ENCODE peak calls at places on chromosome 9, in five cellular contexts. One of them, this sample, is unnamed.

GRCh38 chr9:73172811-73173210 is 21.1 kb downstream of the ANXA1 start:
- DNase-seq in A549: peak
- DNase-seq in GM23248: no peak
- DNase-seq in neuronal stem cell: no peak
- DNase-seq in HCT116: no peak
- DNase-seq in this sample: no peak

GRCh38 chr9:126482361-126483044 is 131.2 kb upstream of the LMX1B start:
- DNase-seq in A549: no peak
- DNase-seq in GM23248: peak
- DNase-seq in neuronal stem cell: peak
- DNase-seq in HCT116: no peak
- DNase-seq in this sample: peak

GRCh38 chr9:115999498-115999897 is 154.1 kb upstream of the PAPPA start:
- DNase-seq in A549: peak
- DNase-seq in GM23248: peak
- DNase-seq in neuronal stem cell: no peak
- DNase-seq in HCT116: no peak
- DNase-seq in this sample: no peak

GRCh38 chr9:2267171-2267740 is 252.1 kb downstream of the SMARCA2 start:
- DNase-seq in A549: no peak
- DNase-seq in GM23248: peak
- DNase-seq in neuronal stem cell: no peak
- DNase-seq in HCT116: no peak
- DNase-seq in this sample: no peak

GRCh38 chr9:124334568-124335319 is 77.0 kb downstream of the NEK6 start:
- DNase-seq in A549: no peak
- DNase-seq in GM23248: no peak
- DNase-seq in neuronal stem cell: no peak
- DNase-seq in HCT116: no peak
- DNase-seq in this sample: no peak

GRCh38 chr9:96651626-96652025 is 3.5 kb downstream of the PRXL2C start:
- DNase-seq in A549: peak
- DNase-seq in GM23248: peak
- DNase-seq in neuronal stem cell: no peak
- DNase-seq in HCT116: no peak
- DNase-seq in this sample: no peak

GRCh38 chr9:88828018-88828417 is 163.2 kb upstream of the S1PR3 start:
- DNase-seq in A549: no peak
- DNase-seq in GM23248: no peak
- DNase-seq in neuronal stem cell: no peak
- DNase-seq in HCT116: no peak
- DNase-seq in this sample: no peak

GRCh38 chr9:96159596-96159995 is 142.4 kb downstream of the HSD17B3 start:
- DNase-seq in A549: no peak
- DNase-seq in GM23248: no peak
- DNase-seq in neuronal stem cell: no peak
- DNase-seq in HCT116: no peak
- DNase-seq in this sample: no peak

GRCh38 chr9:110058304-110058953 is 149.5 kb downstream of the C9orf152 start:
- DNase-seq in A549: peak
- DNase-seq in GM23248: no peak
- DNase-seq in neuronal stem cell: no peak
- DNase-seq in HCT116: peak
- DNase-seq in this sample: peak

GRCh38 chr9:77257275-77257674 is 79.9 kb downstream of the VPS13A start:
- DNase-seq in A549: no peak
- DNase-seq in GM23248: no peak
- DNase-seq in neuronal stem cell: no peak
- DNase-seq in HCT116: no peak
- DNase-seq in this sample: no peak

DNA sequence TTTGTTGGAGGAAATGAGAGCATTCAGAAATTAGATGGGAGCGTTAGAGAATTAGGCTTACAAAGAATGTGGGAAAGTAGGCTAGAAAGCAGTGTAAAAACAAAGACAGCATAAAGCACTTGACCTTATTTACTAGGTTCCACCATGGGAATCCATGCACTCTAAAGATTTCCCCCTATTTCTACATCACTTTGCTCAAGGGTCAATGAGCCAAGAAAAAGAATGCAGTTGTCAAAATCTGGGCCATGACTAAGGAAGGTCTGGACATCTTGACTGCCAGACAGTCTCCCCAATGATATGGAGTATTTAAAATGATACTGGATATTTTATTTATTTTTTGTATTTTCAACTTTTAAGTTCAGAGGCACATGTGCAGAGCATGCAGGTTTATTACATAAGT is 3.4 kb downstream of the TLR4 start:
- DNase-seq in A549: no peak
- DNase-seq in GM23248: no peak
- DNase-seq in neuronal stem cell: no peak
- DNase-seq in HCT116: no peak
- DNase-seq in this sample: no peak
- H3K27ac ChIP-seq in A549: no peak
- H3K27ac ChIP-seq in GM23248: no peak
- H3K27ac ChIP-seq in neuronal stem cell: no peak
- H3K27ac ChIP-seq in HCT116: no peak
- H3K27ac ChIP-seq in this sample: no peak

DNA sequence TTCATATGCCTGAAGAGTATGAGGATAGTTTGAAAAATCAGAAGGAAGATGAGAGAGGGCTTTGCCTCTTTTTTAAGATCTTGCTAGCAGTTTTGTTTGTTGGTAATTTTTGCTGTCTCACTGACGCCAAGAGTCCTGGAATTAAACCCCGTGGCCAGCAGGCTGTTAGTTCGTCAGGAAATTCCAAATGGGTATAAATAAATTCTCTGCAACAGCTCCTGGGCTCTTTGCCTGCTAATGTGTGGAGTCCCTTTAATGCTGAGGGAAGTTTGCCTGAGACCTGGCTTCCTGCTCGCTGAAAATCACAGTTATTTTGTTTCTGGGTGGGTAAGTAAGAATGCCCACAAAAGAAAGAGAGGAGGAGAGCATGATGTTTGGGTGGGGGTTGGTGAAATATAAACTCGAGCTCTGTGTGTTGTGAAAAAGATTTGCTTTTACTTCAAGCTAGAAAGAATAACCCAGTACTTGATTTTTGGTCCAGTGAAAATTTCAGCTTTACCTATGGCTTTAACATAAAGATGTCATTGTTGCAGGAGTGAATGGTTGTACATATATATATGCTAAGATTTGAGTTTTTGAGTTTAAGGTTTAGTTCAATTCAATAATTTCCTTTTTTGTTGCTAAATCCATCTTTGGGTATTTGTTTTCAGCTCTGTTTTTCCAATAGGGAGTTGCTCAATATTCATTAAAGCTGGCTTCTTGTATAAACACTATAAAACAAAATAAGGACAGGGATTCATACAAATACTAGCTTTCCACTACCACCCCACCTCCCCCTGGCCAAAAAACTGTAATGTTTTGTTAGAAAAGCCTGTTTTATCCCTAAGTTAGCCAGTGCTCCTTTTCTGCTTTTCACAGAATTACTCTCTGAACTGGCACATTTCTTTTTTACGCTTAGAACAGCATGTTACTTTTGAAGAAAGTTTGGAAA is 147.8 kb upstream of the DMRT1 start:
- DNase-seq in A549: no peak
- DNase-seq in GM23248: peak
- DNase-seq in neuronal stem cell: no peak
- DNase-seq in HCT116: no peak
- DNase-seq in this sample: no peak
- H3K4me2 ChIP-seq in A549: peak
- H3K4me2 ChIP-seq in GM23248: peak
- H3K4me2 ChIP-seq in neuronal stem cell: no peak
- H3K4me2 ChIP-seq in HCT116: no peak
- H3K4me2 ChIP-seq in this sample: no peak

GRCh38 chr9:32430720-32431119 is 46.3 kb downstream of the ACO1 start:
- DNase-seq in A549: no peak
- DNase-seq in GM23248: peak
- DNase-seq in neuronal stem cell: no peak
- DNase-seq in HCT116: no peak
- DNase-seq in this sample: no peak
- H3K27ac ChIP-seq in A549: no peak
- H3K27ac ChIP-seq in GM23248: peak
- H3K27ac ChIP-seq in neuronal stem cell: no peak
- H3K27ac ChIP-seq in HCT116: no peak
- H3K27ac ChIP-seq in this sample: no peak

GRCh38 chr9:90880066-90880465 is 78.4 kb downstream of the SYK start:
- DNase-seq in A549: no peak
- DNase-seq in GM23248: no peak
- DNase-seq in neuronal stem cell: no peak
- DNase-seq in HCT116: no peak
- DNase-seq in this sample: no peak
- H3K4me2 ChIP-seq in A549: no peak
- H3K4me2 ChIP-seq in GM23248: no peak
- H3K4me2 ChIP-seq in neuronal stem cell: no peak
- H3K4me2 ChIP-seq in HCT116: no peak
- H3K4me2 ChIP-seq in this sample: no peak

GRCh38 chr9:121643473-121643872 is 8.0 kb upstream of the DAB2IP start:
- DNase-seq in A549: no peak
- DNase-seq in GM23248: no peak
- DNase-seq in neuronal stem cell: no peak
- DNase-seq in HCT116: no peak
- DNase-seq in this sample: no peak
- H3K27ac ChIP-seq in A549: no peak
- H3K27ac ChIP-seq in GM23248: no peak
- H3K27ac ChIP-seq in neuronal stem cell: no peak
- H3K27ac ChIP-seq in HCT116: no peak
- H3K27ac ChIP-seq in this sample: no peak

GRCh38 chr9:136984464-136985026 is 1.8 kb downstream of the LCNL1 start:
- DNase-seq in A549: no peak
- DNase-seq in GM23248: no peak
- DNase-seq in neuronal stem cell: no peak
- DNase-seq in HCT116: no peak
- DNase-seq in this sample: no peak
- H3K4me2 ChIP-seq in A549: no peak
- H3K4me2 ChIP-seq in GM23248: no peak
- H3K4me2 ChIP-seq in neuronal stem cell: peak
- H3K4me2 ChIP-seq in HCT116: no peak
- H3K4me2 ChIP-seq in this sample: peak

GRCh38 chr9:134024828-134025605 is at the start of gene BRD3OS:
- DNase-seq in A549: peak
- DNase-seq in GM23248: peak
- DNase-seq in neuronal stem cell: peak
- DNase-seq in HCT116: peak
- DNase-seq in this sample: peak
- H3K27ac ChIP-seq in A549: peak
- H3K27ac ChIP-seq in GM23248: peak
- H3K27ac ChIP-seq in neuronal stem cell: peak
- H3K27ac ChIP-seq in HCT116: peak
- H3K27ac ChIP-seq in this sample: no peak

GRCh38 chr9:38038307-38039089 is 30.5 kb downstream of the SHB start:
- DNase-seq in A549: no peak
- DNase-seq in GM23248: no peak
- DNase-seq in neuronal stem cell: no peak
- DNase-seq in HCT116: no peak
- DNase-seq in this sample: no peak
- H3K4me2 ChIP-seq in A549: peak
- H3K4me2 ChIP-seq in GM23248: no peak
- H3K4me2 ChIP-seq in neuronal stem cell: no peak
- H3K4me2 ChIP-seq in HCT116: peak
- H3K4me2 ChIP-seq in this sample: no peak

DNA sequence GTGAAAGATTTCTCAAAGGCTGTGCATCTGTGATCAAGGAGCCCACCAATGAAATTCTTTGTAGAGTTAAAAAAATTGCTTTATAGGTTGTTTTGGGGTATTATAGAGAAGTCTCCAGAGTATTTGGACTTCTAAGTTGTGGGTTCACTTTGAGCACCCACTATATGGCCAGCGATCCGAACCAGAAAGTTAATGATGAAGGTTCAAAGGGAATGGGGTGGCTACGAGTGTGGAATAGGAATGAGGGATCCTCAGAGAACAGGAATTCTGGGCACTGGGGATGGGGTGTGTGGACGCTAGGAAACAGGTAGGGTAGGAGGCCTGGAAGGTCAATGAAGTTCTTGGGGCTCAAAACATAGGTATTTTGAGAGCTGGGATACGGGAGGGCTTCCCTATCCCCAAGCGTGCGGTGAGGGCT is 827 bp downstream of the QSOX2 start:
- DNase-seq in A549: no peak
- DNase-seq in GM23248: no peak
- DNase-seq in neuronal stem cell: no peak
- DNase-seq in HCT116: no peak
- DNase-seq in this sample: no peak
- H3K27ac ChIP-seq in A549: peak
- H3K27ac ChIP-seq in GM23248: no peak
- H3K27ac ChIP-seq in neuronal stem cell: no peak
- H3K27ac ChIP-seq in HCT116: peak
- H3K27ac ChIP-seq in this sample: no peak

GRCh38 chr9:134028076-134028475 is 2.8 kb downstream of the BRD3OS start:
- DNase-seq in A549: no peak
- DNase-seq in GM23248: no peak
- DNase-seq in neuronal stem cell: no peak
- DNase-seq in HCT116: no peak
- DNase-seq in this sample: no peak

GRCh38 chr9:134027561-134027960 is 2.3 kb downstream of the BRD3OS start:
- DNase-seq in A549: no peak
- DNase-seq in GM23248: no peak
- DNase-seq in neuronal stem cell: no peak
- DNase-seq in HCT116: no peak
- DNase-seq in this sample: no peak

GRCh38 chr9:134025606-134026541 is 593 bp downstream of the BRD3OS start:
- DNase-seq in A549: peak
- DNase-seq in GM23248: peak
- DNase-seq in neuronal stem cell: peak
- DNase-seq in HCT116: no peak
- DNase-seq in this sample: peak

GRCh38 chr9:134026981-134027380 is 1.7 kb downstream of the BRD3OS start:
- DNase-seq in A549: no peak
- DNase-seq in GM23248: no peak
- DNase-seq in neuronal stem cell: no peak
- DNase-seq in HCT116: no peak
- DNase-seq in this sample: no peak

GRCh38 chr9:134026561-134026960 is 1.3 kb downstream of the BRD3OS start:
- DNase-seq in A549: no peak
- DNase-seq in GM23248: no peak
- DNase-seq in neuronal stem cell: no peak
- DNase-seq in HCT116: no peak
- DNase-seq in this sample: no peak
- H3K4me2 ChIP-seq in A549: peak
- H3K4me2 ChIP-seq in GM23248: peak
- H3K4me2 ChIP-seq in neuronal stem cell: peak
- H3K4me2 ChIP-seq in HCT116: peak
- H3K4me2 ChIP-seq in this sample: peak

This sample was measured in H9.